ENCODE peak calls at places on chromosomes 16 and 17, in nine cellular contexts. H is HCT116, J is K562, D is right lobe of liver, G is upper lobe of left lung, W is A549, N is body of pancreas, Y is HepG2, T is heart left ventricle. P is an unnamed sample.

GRCh38 chr17:40699359-40699758 is 4.2 kb downstream of the KRT24 start:
- ATAC-seq in H (no peak), W (no peak), J (no peak), D (no peak), Y (no peak), T (no peak), G (no peak), N (no peak), P (peak; percentile 53)

GRCh38 chr17:20852541-20853370 is 190.1 kb downstream of the USP22 start:
- ATAC-seq in H (peak; percentile 44), G (no peak), W (peak; percentile 82), T (peak; percentile 85), N (no peak), D (no peak), J (peak; percentile 85), Y (peak; percentile 57), P (no peak)

GRCh38 chr16:16150117-16150877 is 73.0 kb downstream of the ABCC6 start:
- ATAC-seq in J (peak; percentile 18), W (peak; percentile 30), G (peak; percentile 77), Y (peak; percentile 13), D (peak; percentile 80), N (peak; percentile 81), T (peak; percentile 84), H (peak; percentile 13), P (peak; percentile 89)

GRCh38 chr17:8991514-8992285 is 26.2 kb upstream of the PIK3R5 start:
- ATAC-seq in W (peak; percentile 90), H (peak; percentile 87), J (peak; percentile 76), N (peak; percentile 63), D (peak; percentile 68), Y (peak; percentile 59), G (peak; percentile 68), T (peak; percentile 74), P (peak; percentile 80)

GRCh38 chr17:58332720-58333395 is 4.3 kb upstream of the TSPOAP1 start:
- ATAC-seq in J (no peak), W (no peak), D (no peak), Y (no peak), H (no peak), T (no peak), G (no peak), N (no peak), P (no peak)

GRCh38 chr17:82957961-82958491 is 118.2 kb upstream of the ZNF750 start:
- ATAC-seq in J (no peak), T (no peak), W (no peak), D (peak; percentile 4), G (no peak), H (no peak), N (no peak), Y (peak; percentile 9), P (no peak)

GRCh38 chr16:66167564-66168291 is 198.8 kb upstream of the CDH5 start:
- ATAC-seq in D (peak; percentile 68), W (peak; percentile 49), Y (no peak), N (no peak), H (peak; percentile 53), G (no peak), T (no peak), J (peak; percentile 43), P (no peak)

GRCh38 chr17:1050246-1050995 is 53.5 kb downstream of the TIMM22 start:
- ATAC-seq in N (no peak), W (no peak), H (no peak), Y (no peak), D (peak; percentile 7), T (no peak), G (peak; percentile 50), J (no peak), P (no peak)

GRCh38 chr17:66580178-66580577 is 254.7 kb upstream of the CACNG5 start:
- ATAC-seq in N (peak; percentile 57), G (peak; percentile 82), Y (peak; percentile 40), W (peak; percentile 73), D (peak; percentile 50), J (no peak), T (peak; percentile 52), H (peak; percentile 30), P (peak; percentile 65)

GRCh38 chr16:81938331-81939163 is 72.7 kb downstream of the SDR42E1 start:
- ATAC-seq in J (no peak), H (no peak), D (no peak), Y (no peak), G (no peak), T (no peak), W (no peak), N (no peak), P (no peak)

GRCh38 chr16:81937305-81938038 is 73.8 kb downstream of the SDR42E1 start:
- ATAC-seq in G (no peak), W (no peak), Y (no peak), H (no peak), D (peak; percentile 49), T (peak; percentile 18), N (no peak), J (no peak), P (no peak)

GRCh38 chr16:81936209-81936608 is 75.1 kb downstream of the SDR42E1 start:
- ATAC-seq in N (no peak), T (no peak), Y (no peak), D (no peak), H (no peak), G (no peak), W (no peak), J (no peak), P (no peak)

GRCh38 chr16:81940781-81941560 is 70.3 kb downstream of the SDR42E1 start:
- ATAC-seq in T (peak; percentile 29), H (peak; percentile 88), Y (peak; percentile 55), N (peak; percentile 65), G (no peak), D (no peak), W (peak; percentile 86), J (peak; percentile 77), P (no peak)

DNA sequence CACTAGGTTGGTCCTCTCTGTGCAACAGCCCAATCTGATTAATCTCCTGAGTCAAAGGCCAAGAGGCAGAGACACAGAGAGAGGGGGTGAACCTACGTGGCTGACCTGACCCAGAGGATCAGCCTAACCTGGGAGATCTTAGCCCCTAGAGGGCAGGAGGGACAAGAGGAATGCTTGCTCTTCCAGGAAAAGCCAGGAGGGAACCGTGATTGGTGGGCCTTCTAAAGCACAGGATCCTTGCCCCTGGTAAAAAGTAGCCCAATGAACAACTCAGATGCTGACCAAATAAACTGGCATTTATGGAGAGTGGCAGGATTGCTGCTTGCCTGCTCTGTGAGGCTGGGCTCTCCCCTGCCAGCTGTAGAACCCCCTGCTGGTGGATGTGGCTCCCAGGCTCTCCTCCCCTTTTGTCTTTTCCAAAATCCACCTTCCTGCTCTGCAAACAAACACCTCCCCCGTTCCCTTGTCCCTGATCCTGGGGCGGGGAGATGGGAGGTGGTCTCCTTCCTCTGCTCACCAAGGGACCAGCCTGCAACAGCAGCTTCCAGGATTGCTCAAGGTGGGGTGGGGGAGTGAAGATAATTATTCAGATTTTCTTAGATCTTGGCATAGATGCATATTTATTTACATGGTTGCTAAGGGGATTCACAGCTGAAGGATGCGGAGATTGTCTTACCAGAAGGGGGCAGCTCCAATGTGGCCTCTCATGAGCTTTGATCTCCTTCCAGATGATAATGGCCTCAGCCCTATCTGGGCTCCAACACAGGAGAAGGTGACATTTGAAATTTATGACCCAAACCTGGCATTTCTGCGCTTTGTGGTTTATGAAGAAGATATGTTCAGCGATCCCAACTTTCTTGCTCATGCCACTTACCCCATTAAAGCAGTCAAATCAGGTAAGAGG is 71.9 kb downstream of the SDR42E1 start:
- ATAC-seq in W (peak; percentile 55), G (no peak), N (no peak), D (peak; percentile 15), Y (peak; percentile 39), T (peak; percentile 31), J (peak; percentile 48), H (peak; percentile 39), P (no peak)
- TF ChIP-seq CTCF in W (no peak), G (no peak), N (no peak), D (no peak), Y (no peak), T (no peak), J (peak; percentile 36), H (no peak), P (no peak)

DNA sequence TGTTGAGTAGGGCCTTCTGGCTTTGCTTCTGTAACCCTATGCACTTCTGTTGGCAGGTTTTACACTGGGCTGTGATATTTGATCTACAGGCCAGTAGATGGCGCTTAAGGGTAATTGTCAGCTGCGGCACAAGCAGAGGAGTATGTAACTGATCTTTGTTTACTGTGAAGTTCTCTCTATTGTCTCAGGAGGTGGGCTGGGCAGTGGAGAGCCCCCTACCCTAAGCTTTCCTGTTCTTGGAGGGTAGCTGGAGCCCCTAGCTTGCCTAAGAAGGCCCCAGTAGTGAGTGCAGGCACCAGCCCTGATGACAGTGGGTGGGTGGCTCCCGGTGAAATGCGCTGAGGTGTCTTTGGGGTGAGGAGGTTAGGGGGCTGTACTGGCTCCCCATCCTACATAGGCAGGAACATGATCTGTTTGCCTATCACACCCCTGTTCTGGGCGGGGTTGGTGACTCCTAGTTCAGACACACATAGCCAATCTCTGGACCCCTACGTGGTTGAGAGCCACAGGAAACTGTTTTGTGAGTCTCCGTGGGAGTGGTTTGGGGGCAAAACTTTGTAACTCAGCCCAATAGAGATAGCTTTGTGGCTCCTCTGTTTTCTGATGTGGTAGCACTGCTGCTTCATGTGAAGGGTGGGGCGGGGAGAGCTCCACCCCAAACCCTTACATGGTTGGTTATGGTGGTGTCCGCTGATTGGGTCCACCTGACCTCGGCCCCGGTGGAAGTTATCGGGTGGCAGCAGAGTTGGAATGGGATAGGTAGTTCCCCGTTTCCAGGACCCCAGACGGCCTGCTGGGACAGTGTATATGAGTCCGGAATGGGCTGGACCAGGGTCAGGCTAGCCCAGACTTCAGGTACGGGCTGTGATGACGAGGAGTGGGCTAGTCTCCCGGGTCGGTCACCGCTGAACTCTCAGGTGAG is 60.4 kb downstream of the SLFN11 start:
- ATAC-seq in G (peak; percentile 93), D (peak; percentile 93), J (peak; percentile 97), N (peak; percentile 82), Y (peak; percentile 92), W (peak; percentile 98), T (peak; percentile 85), H (peak; percentile 98), P (peak; percentile 86)
- TF ChIP-seq POLR2A in G (peak; percentile 26), D (no peak), J (no peak), N (no peak), Y (no peak), W (no peak), T (peak; percentile 12), H (no peak), P (no peak)

GRCh38 chr16:8923199-8923598 is 40.5 kb downstream of the USP7 start:
- ATAC-seq in D (no peak), Y (no peak), J (no peak), W (peak; percentile 32), G (no peak), H (no peak), T (no peak), N (no peak), P (no peak)
- TF ChIP-seq CTCF in D (no peak), Y (peak; percentile 21), J (no peak), W (no peak), G (no peak), H (no peak), T (no peak), N (no peak), P (no peak)

DNA sequence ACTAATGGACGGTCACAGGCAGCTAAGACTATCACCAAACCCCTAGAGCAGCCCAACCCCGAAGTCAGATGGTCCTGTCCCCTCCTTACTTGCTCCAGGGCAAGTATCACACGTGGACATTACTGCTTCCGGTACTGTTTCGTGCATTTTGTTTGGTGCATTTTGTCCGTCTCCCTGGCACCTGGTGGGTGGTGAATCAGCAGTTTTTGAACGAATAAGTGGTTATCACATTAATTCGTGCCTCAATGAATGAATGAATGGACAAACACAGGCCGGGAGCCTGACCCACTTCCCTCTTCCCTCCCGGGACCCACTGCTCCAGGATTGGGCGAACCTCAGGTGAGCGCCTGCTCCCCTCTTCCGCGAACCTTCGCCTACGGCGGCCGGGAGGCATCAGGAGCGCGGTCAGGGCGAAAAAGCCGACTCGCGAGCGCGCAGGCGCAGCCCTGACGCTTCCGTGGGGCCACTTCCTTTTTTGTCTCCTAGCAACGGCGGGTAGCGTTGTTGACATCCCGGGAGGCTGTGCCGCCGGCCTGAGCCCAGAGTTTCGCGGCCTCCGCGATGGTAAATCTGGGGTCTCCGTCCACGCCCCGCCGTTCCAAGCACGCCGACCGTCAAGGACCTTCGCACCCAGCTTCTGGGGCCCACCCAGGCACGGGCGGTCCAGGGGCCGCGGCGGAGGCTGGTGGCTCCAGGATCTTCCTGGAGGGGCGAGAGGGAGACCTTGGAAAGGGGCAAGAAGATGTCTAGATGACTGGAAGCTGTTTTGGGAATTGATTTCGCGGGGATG is at the start of gene DYNLRB2:
- ATAC-seq in W (peak; percentile 98), Y (peak; percentile 98), D (peak; percentile 94), N (peak; percentile 98), G (peak; percentile 96), T (peak; percentile 99), J (peak; percentile 99), H (no peak), P (peak; percentile 99)
- TF ChIP-seq POLR2A in W (peak; percentile 62), Y (peak; percentile 23), D (peak; percentile 44), N (peak; percentile 65), G (no peak), T (peak; percentile 45), J (peak; percentile 60), H (no peak), P (no peak)